ENCODE peak calls at places on chromosome 17, in five cellular contexts. T is DND-41, Y is neural progenitor cell, H is fibroblast of lung, B is H9. A is an unnamed sample.

GRCh38 chr17:78040561-78041400 is 82.3 kb downstream of the TNRC6C start:
- DNase-seq in T (no peak), Y (no peak), H (peak; percentile 58), B (peak; percentile 58), A (no peak)

GRCh38 chr17:49581645-49581992 is 5.9 kb downstream of the NXPH3 start:
- DNase-seq in T (no peak), Y (no peak), H (no peak), B (no peak), A (no peak)

GRCh38 chr17:57879437-57880085 is 29.7 kb upstream of the MRPS23 start:
- DNase-seq in T (no peak), Y (peak; percentile 39), H (no peak), B (peak; percentile 71), A (no peak)

GRCh38 chr17:1764274-1764673 is 2.4 kb downstream of the SERPINF1 start:
- DNase-seq in T (peak; percentile 92), Y (no peak), H (peak; percentile 83), B (no peak), A (peak; percentile 96)

GRCh38 chr17:57478433-57478832 is 222.1 kb downstream of the MSI2 start:
- DNase-seq in T (no peak), Y (no peak), H (peak; percentile 96), B (no peak), A (no peak)

GRCh38 chr17:35766903-35767510 is 6.3 kb downstream of the C17orf50 start:
- DNase-seq in T (peak; percentile 37), Y (no peak), H (no peak), B (no peak), A (peak; percentile 48)

GRCh38 chr17:70100983-70101382 is 26.0 kb downstream of the KCNJ16 start:
- DNase-seq in T (no peak), Y (no peak), H (no peak), B (no peak), A (no peak)

GRCh38 chr17:17663160-17664072 is 17.8 kb upstream of the RAI1 start:
- DNase-seq in T (peak; percentile 89), Y (peak; percentile 87), H (peak; percentile 98), B (peak; percentile 95), A (no peak)

GRCh38 chr17:62718420-62718819 is 89.7 kb downstream of the MARCHF10 start:
- DNase-seq in T (no peak), Y (no peak), H (peak; percentile 86), B (peak; percentile 21), A (no peak)

GRCh38 chr17:27318633-27319032 is 24.7 kb downstream of the WSB1 start:
- DNase-seq in T (no peak), Y (no peak), H (no peak), B (peak; percentile 16), A (no peak)

GRCh38 chr17:51144266-51145022 is 8.9 kb upstream of the NME1 start:
- DNase-seq in T (no peak), Y (no peak), H (no peak), B (no peak), A (no peak)

GRCh38 chr17:74280093-74280513 is 6.1 kb downstream of the DNAI2 start:
- DNase-seq in T (no peak), Y (no peak), H (no peak), B (no peak), A (peak; percentile 17)

GRCh38 chr17:9908649-9909042 is 3.6 kb upstream of the RCVRN start:
- DNase-seq in T (no peak), Y (no peak), H (no peak), B (no peak), A (no peak)

GRCh38 chr17:1031711-1032110 is 34.8 kb downstream of the TIMM22 start:
- DNase-seq in T (no peak), Y (peak; percentile 83), H (peak; percentile 60), B (peak; percentile 78), A (no peak)

GRCh38 chr17:11391134-11391533 is 150.1 kb downstream of the SHISA6 start:
- DNase-seq in T (no peak), Y (peak; percentile 29), H (no peak), B (peak; percentile 73), A (no peak)

GRCh38 chr17:50290074-50290702 is 15.9 kb downstream of the TMEM92 start:
- DNase-seq in T (no peak), Y (no peak), H (peak; percentile 99), B (no peak), A (no peak)

GRCh38 chr17:66549731-66550207 is 247.4 kb downstream of the PRKCA start:
- DNase-seq in T (no peak), Y (no peak), H (peak; percentile 97), B (no peak), A (no peak)

GRCh38 chr17:83133302-83134121 is 54.1 kb downstream of the METRNL start:
- DNase-seq in T (no peak), Y (no peak), H (no peak), B (peak; percentile 26), A (no peak)

GRCh38 chr17:58530655-58531054 is 16.2 kb upstream of the MTMR4 start:
- DNase-seq in T (no peak), Y (peak; percentile 21), H (no peak), B (no peak), A (no peak)

GRCh38 chr17:44409309-44410028 is 20.0 kb upstream of the ITGA2B start:
- DNase-seq in T (no peak), Y (no peak), H (no peak), B (no peak), A (no peak)

GRCh38 chr17:14805348-14805747 is 459.8 kb downstream of the PMP22 start:
- DNase-seq in T (no peak), Y (peak; percentile 78), H (no peak), B (no peak), A (no peak)

GRCh38 chr17:45313419-45313771 is 3.4 kb downstream of the MAP3K14 start:
- DNase-seq in T (no peak), Y (no peak), H (no peak), B (no peak), A (peak; percentile 39)

GRCh38 chr17:21288581-21289017 is 4.1 kb downstream of the MAP2K3 start:
- DNase-seq in T (peak; percentile 34), Y (no peak), H (no peak), B (no peak), A (no peak)

GRCh38 chr17:56939869-56940484 is 20.9 kb downstream of the COIL start:
- DNase-seq in T (no peak), Y (peak; percentile 59), H (peak; percentile 29), B (no peak), A (peak; percentile 74)

GRCh38 chr17:2195729-2196128 is 107.9 kb downstream of the SMG6 start:
- DNase-seq in T (no peak), Y (no peak), H (peak; percentile 86), B (no peak), A (no peak)

GRCh38 chr17:81693491-81694360 is 9.4 kb upstream of the MRPL12 start:
- DNase-seq in T (no peak), Y (no peak), H (no peak), B (peak; percentile 61), A (no peak)

DNA sequence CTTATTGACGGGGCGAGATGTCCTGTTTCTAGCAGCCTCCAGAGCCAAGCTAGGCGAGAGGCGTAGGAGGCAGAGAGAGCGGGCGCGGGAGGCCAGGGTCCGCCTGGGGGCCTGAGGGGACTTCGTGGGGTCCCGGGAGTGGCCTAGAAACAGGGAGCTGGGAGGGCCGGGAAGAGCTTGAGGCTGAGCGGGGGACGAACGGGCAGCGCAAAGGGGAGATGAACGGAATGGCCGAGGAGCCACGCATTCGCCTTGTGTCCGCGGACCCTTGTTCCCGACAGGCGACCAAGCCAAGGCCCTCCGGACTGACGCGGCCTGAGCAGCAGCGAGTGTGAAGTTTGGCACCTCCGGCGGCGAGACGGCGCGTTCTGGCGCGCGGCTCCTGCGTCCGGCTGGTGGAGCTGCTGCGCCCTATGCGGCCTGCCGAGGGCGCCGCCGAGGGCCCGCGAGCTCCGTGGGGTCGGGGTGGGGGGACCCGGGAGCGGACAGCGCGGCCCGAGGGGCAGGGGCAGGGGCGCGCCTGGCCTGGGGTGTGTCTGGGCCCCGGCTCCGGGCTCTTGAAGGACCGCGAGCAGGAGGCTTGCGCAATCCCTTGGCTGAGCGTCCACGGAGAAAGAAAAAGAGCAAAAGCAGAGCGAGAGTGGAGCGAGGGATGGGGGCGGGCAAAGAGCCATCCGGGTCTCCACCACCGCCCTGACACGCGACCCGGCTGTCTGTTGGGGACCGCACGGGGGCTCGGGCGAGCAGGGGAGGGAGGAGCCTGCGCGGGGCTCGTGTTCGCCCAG is 1.2 kb upstream of the CBX4 start:
- DNase-seq in T (no peak), Y (peak; percentile 78), H (no peak), B (peak; percentile 74), A (no peak)
- H3K9ac ChIP-seq in T (peak overlapping the region; percentile 64), Y (no peak overlapping the region), H (no peak overlapping the region), B (no peak overlapping the region), A (no peak overlapping the region)

DNA sequence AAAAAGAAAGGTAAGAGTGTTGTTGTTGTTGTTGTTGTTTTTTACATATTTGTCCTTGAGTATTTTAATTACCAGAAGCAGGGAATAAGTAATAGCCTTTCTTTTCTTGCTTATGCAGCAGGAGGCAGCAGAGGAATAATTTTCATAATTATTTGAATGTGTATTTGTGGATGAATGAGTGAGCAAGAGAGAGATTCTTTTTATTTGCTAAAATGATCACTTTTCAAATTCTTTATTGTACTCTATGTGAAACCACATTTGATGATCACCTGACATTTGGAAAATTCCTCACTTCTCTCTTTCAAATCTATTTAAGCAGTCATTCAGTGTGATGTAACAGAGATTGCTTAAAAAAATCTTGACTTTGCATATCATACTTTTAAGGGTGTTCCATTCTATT is 223.6 kb downstream of the BCAS3 start:
- DNase-seq in T (no peak), Y (no peak), H (peak; percentile 37), B (no peak), A (no peak)
- H3K9ac ChIP-seq in T (no peak overlapping the region), Y (no peak overlapping the region), H (no peak overlapping the region), B (no peak overlapping the region), A (no peak overlapping the region)

GRCh38 chr17:48567209-48567608 is 10.9 kb downstream of the HOXB4 start:
- DNase-seq in T (no peak), Y (no peak), H (peak; percentile 20), B (no peak), A (no peak)

GRCh38 chr17:48570325-48571023 is 7.7 kb downstream of the HOXB4 start:
- DNase-seq in T (no peak), Y (no peak), H (peak; percentile 70), B (peak; percentile 69), A (no peak)

GRCh38 chr17:48567646-48568354 is 10.3 kb downstream of the HOXB4 start:
- DNase-seq in T (no peak), Y (no peak), H (no peak), B (no peak), A (no peak)

GRCh38 chr17:48569676-48570324 is 8.3 kb downstream of the HOXB4 start:
- DNase-seq in T (no peak), Y (no peak), H (peak; percentile 39), B (no peak), A (no peak)

DNA sequence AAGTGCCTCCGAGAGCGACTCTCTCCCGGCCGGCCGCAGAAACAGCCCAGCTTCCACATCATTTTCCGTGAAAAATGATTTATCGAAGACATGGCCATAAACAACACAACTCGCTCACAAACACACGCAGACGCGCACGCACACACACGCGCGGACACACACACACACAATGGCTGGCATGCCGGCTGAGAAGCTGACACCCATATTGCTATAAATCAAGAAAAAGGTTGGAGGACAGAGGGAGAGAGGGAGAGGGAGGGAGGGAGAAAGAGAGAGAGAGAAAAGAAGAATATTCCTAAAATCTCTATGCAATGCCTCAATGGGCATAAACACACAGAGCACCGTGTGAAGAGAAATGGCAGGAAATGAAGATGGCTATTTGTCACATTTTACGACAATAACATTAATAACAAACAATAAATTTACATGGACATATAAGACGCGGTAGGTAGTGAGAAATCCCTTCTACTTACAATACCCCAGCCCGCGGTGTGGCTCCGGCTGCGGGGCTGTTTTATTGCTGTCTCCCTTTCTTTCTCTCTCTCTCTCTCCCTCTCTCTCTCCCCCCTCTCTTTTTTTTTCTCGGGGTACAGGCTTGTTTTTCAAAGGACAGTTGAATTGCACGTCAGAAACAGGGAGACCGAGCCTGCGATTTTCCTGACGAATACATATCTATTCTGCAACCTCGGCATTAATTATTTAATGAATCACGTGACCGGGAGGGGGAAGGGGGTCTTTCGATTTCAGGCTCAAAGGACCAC is 9.5 kb downstream of the HOXB4 start:
- DNase-seq in T (no peak), Y (no peak), H (peak; percentile 67), B (no peak), A (no peak)
- H3K9ac ChIP-seq in T (no peak overlapping the region), Y (no peak overlapping the region), H (peak overlapping the region; percentile 13), B (no peak overlapping the region), A (no peak overlapping the region)

GRCh38 chr17:79815836-79816371 is 19.0 kb upstream of the CBX8 start:
- DNase-seq in T (no peak), Y (peak; percentile 42), H (no peak), B (no peak), A (no peak)
- H3K9ac ChIP-seq in T (no peak overlapping the region), Y (no peak overlapping the region), H (no peak overlapping the region), B (no peak overlapping the region), A (no peak overlapping the region)

A was measured in MM.1S.